ENCODE peak calls at places on chromosomes 4 and X, in eight cellular contexts. L is mammary epithelial cell, H is hepatocyte, G is choroid plexus epithelial cell, O is AG10803, F is cardiac muscle cell, N is bronchial epithelial cell, Y is lung. C is an unnamed sample.

GRCh38 chrX:70174754-70175153 is 2.5 kb upstream of the DGAT2L6 start:
- DNase-seq in L (no peak), H (no peak), G (no peak), O (peak), F (peak), N (no peak), Y (no peak), C (peak)

GRCh38 chr4:100682477-100683218 is 164.8 kb upstream of the EMCN start:
- DNase-seq in L (no peak), H (no peak), G (no peak), O (no peak), F (no peak), N (no peak), Y (no peak), C (no peak)

GRCh38 chr4:94451669-94452475 is at the start of gene PDLIM5:
- DNase-seq in L (peak), H (peak), G (peak), O (peak), F (peak), N (peak), Y (peak), C (peak)

GRCh38 chr4:24560770-24561415 is 23.5 kb downstream of the DHX15 start:
- DNase-seq in L (no peak), H (no peak), G (peak), O (peak), F (peak), N (no peak), Y (no peak), C (no peak)

GRCh38 chr4:12399781-12400180 is 971.1 kb upstream of the HS3ST1 start:
- DNase-seq in L (peak), H (no peak), G (no peak), O (no peak), F (peak), N (peak), Y (no peak), C (peak)

GRCh38 chr4:78707268-78707667 is 68.9 kb upstream of the BMP2K start:
- DNase-seq in L (no peak), H (no peak), G (no peak), O (no peak), F (no peak), N (no peak), Y (no peak), C (no peak)

GRCh38 chr4:88610771-88611170 is 18.5 kb downstream of the HERC3 start:
- DNase-seq in L (no peak), H (no peak), G (no peak), O (peak), F (peak), N (no peak), Y (no peak), C (peak)

GRCh38 chr4:76307670-76308014 is 1.1 kb downstream of the STBD1 start:
- DNase-seq in L (no peak), H (peak), G (no peak), O (no peak), F (no peak), N (no peak), Y (no peak), C (peak)

GRCh38 chrX:52138830-52139544 is 45.7 kb upstream of the MAGED4 start:
- DNase-seq in L (no peak), H (no peak), G (no peak), O (no peak), F (no peak), N (no peak), Y (no peak), C (no peak)

GRCh38 chr4:82523179-82523578 is 38.6 kb downstream of the TMEM150C start:
- DNase-seq in L (no peak), H (no peak), G (no peak), O (no peak), F (no peak), N (no peak), Y (no peak), C (no peak)

DNA sequence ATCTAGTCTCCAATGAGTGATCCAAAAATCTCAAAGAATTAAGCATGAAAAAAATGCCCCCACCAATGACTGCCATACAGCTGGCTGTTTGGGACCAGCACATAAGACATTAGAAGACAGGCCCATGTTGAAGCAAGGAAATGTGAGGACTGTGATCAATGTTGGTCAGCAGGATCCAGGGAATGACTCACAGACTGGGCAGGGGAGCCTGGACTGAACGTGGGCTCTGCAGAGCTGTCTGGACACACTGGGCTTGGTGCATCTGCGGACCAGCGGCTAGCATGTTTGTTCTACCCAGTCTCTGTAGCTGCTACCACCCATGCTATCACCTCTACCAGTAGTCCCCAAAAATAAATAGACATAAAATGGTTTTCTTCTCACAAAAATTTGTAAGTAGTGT is 108.6 kb downstream of the PALLD start:
- DNase-seq in L (peak), H (no peak), G (peak), O (peak), F (peak), N (peak), Y (no peak), C (peak)
- H3K4me3 ChIP-seq in L (no peak), H (no peak), G (no peak), O (no peak), F (no peak), N (no peak), Y (no peak), C (no peak)

GRCh38 chrX:104310084-104310483 is 55.4 kb upstream of the ESX1 start:
- DNase-seq in L (peak), H (no peak), G (peak), O (peak), F (peak), N (peak), Y (no peak), C (peak)
- TF ChIP-seq CTCF in L (peak), H (peak), G (peak), O (peak), F (peak), N (peak), Y (no peak), C (peak)

DNA sequence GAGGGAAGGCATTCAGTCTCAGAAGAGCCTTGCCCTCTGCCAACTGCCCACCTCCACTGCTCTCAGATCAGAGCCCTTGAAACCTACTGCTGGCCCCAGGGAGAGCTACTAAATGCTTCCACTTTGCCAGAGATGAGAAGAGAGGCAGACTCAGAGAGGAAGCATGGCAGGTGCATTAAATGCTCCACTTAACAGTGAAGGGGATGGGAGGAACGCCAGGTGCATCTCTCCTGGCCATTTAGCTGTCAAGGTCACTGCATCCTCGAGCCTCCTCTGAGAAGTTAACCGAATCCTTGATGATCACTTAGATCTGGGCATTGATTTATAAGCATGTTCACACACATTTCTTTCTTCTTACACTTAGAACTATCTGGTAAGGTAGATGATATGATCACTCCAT is 15.0 kb downstream of the TRPC5 start:
- DNase-seq in L (no peak), H (no peak), G (no peak), O (no peak), F (no peak), N (no peak), Y (no peak), C (no peak)
- H3K4me3 ChIP-seq in L (no peak), H (no peak), G (no peak), O (no peak), F (no peak), N (no peak), Y (no peak), C (no peak)

DNA sequence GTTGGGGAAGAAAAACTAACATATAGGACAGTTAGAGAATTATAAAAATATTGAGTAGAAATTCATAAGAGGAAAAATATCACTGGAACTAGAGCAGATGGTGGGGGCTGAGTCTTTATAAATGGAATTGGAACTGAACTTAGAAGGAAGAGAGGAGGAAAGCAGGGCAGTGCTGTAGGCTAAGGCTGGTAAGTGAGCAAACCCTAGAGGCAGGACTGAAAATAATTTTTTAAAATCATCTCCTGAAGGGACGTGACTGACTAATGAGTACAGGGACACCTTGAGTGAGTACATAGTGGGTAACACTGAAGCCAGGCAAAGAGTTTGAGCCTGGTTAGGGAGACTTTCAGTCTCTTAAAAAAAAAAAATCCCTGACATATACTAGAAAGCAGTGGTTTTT is 63.3 kb downstream of the GALNT7 start:
- DNase-seq in L (peak), H (peak), G (peak), O (peak), F (peak), N (peak), Y (no peak), C (peak)
- TF ChIP-seq CTCF in L (peak), H (peak), G (peak), O (peak), F (peak), N (peak), Y (no peak), C (peak)

GRCh38 chrX:69036674-69037573 is 128.3 kb downstream of the PJA1 start:
- DNase-seq in L (no peak), H (no peak), G (no peak), O (no peak), F (no peak), N (no peak), Y (peak), C (no peak)

GRCh38 chrX:69038188-69038587 is 127.1 kb downstream of the PJA1 start:
- DNase-seq in L (no peak), H (no peak), G (no peak), O (no peak), F (no peak), N (no peak), Y (peak), C (no peak)

GRCh38 chrX:69038826-69039225 is 126.4 kb downstream of the PJA1 start:
- DNase-seq in L (no peak), H (no peak), G (peak), O (peak), F (no peak), N (no peak), Y (no peak), C (no peak)

GRCh38 chrX:69034451-69034850 is 130.8 kb downstream of the PJA1 start:
- DNase-seq in L (no peak), H (no peak), G (no peak), O (no peak), F (no peak), N (no peak), Y (peak), C (no peak)

DNA sequence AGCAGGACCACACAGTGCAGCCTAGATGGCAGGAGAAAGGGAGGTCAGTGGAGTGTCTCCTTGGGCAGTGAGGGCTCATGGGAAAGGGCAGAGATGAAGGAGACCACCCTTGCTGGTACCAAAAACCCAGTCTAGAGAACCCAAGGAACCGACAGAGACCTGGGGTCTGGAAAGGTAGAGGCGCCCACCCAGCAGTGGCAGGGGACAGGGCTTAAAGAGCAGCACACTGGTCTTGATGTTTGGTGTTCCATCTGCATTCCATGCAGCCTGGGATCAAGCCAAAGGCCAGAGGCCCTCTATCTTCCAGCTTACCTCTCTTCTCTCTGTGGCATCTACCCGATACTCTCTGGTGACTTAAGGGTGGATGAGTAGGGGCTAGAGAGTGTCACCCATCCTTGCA is 127.5 kb downstream of the PJA1 start:
- DNase-seq in L (no peak), H (no peak), G (no peak), O (no peak), F (no peak), N (no peak), Y (no peak), C (no peak)
- H3K4me3 ChIP-seq in L (no peak), H (no peak), G (no peak), O (no peak), F (no peak), N (no peak), Y (no peak), C (no peak)

GRCh38 chr4:3809028-3809427 is 42.8 kb downstream of the ADRA2C start:
- DNase-seq in L (no peak), H (no peak), G (no peak), O (no peak), F (no peak), N (no peak), Y (no peak), C (no peak)

GRCh38 chr4:3805731-3806130 is 39.5 kb downstream of the ADRA2C start:
- DNase-seq in L (no peak), H (no peak), G (no peak), O (no peak), F (no peak), N (no peak), Y (no peak), C (no peak)

GRCh38 chr4:3808597-3808996 is 42.4 kb downstream of the ADRA2C start:
- DNase-seq in L (no peak), H (no peak), G (no peak), O (no peak), F (no peak), N (no peak), Y (no peak), C (no peak)

GRCh38 chr4:3807861-3808521 is 41.8 kb downstream of the ADRA2C start:
- DNase-seq in L (no peak), H (no peak), G (no peak), O (no peak), F (no peak), N (no peak), Y (no peak), C (no peak)

DNA sequence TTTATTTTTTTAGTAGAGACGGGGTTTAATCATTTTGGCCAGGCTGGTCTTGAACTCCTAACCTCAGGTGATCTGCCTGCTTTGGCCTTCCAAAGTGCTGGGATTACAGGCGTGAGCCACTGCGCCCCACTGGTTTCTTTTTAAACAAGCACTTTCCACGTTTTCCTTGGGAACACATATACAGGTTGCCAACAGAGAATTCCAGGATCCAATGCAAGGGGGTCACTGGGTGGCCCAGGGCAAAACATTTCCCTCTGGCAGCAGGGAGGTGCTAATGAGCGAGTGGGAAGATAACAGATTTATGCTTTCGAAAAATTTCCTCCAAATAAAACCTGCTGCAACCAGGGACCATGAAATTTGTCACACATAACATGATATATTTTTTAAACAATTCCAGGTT is 41.1 kb downstream of the ADRA2C start:
- DNase-seq in L (no peak), H (no peak), G (no peak), O (no peak), F (no peak), N (no peak), Y (no peak), C (no peak)
- TF ChIP-seq CTCF in L (no peak), H (no peak), G (no peak), O (no peak), F (no peak), N (no peak), Y (no peak), C (no peak)

GRCh38 chr4:9716093-9716492 is 65.3 kb upstream of the DRD5 start:
- DNase-seq in L (no peak), H (no peak), G (no peak), O (no peak), F (no peak), N (no peak), Y (no peak), C (no peak)
- H3K4me3 ChIP-seq in L (no peak), H (no peak), G (no peak), O (no peak), F (no peak), N (no peak), Y (no peak), C (no peak)

GRCh38 chr4:126593626-126594025 is 1039.1 kb upstream of the INTU start:
- DNase-seq in L (no peak), H (no peak), G (no peak), O (no peak), F (no peak), N (no peak), Y (no peak), C (no peak)

GRCh38 chr4:126591583-126591982 is 1041.2 kb upstream of the INTU start:
- DNase-seq in L (no peak), H (no peak), G (peak), O (peak), F (no peak), N (no peak), Y (no peak), C (no peak)

GRCh38 chr4:126595643-126596042 is 1037.1 kb upstream of the INTU start:
- DNase-seq in L (no peak), H (no peak), G (no peak), O (no peak), F (no peak), N (no peak), Y (no peak), C (no peak)

DNA sequence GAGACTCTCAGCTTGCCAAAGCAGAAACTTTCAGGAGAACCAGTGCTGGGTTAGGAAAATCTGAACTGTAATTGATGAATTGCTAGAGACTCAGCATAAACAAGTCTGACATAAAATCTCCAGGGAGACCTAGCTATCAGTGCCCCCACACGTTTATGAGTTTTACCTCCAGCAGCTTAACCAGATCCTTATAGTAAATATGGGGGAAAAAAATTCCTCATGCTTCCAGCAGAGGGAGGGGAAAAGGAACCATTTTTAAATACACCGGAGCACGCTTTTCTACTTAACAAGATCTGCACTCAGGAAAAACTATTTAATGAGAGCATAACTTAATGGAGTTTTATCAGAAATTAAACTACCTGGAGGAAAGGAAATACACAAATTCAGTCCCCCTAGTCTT is 1040.7 kb upstream of the INTU start:
- DNase-seq in L (no peak), H (peak), G (peak), O (no peak), F (peak), N (peak), Y (no peak), C (peak)
- TF ChIP-seq CTCF in L (peak), H (peak), G (peak), O (peak), F (peak), N (peak), Y (no peak), C (peak)

C was measured in cardiac fibroblast.